ENCODE peak calls at places on chromosomes 1 and 21, in seven cellular contexts. H is sciatic nerve; O is stimulated activated CD4-positive, alpha-beta T cell treated with anti-CD3 and anti-CD28 coated beads, Interleukin-1b, Interleukin-23, amount 100 ng/mL, for 24 hours; X is GM04504; Z is ACHN; U is activated T-cell treated with anti-CD3 and anti-CD28 coated beads for 1 hour; R is globus pallidus. C is an unnamed sample.

GRCh38 chr1:206590025-206590834 is 22.0 kb downstream of the EIF2D start:
- DNase-seq in U (no peak), Z (no peak), X (no peak), H (no peak), O (no peak), R (no peak), C (no peak)

GRCh38 chr1:36359383-36359782 is 26.3 kb downstream of the STK40 start:
- DNase-seq in H (no peak), Z (no peak), X (no peak), R (no peak), O (no peak), U (no peak), C (no peak)

GRCh38 chr1:31699341-31699891 is 4.4 kb downstream of the COL16A1 start:
- DNase-seq in H (no peak), U (no peak), X (no peak), Z (no peak), R (no peak), O (no peak), C (no peak)

GRCh38 chr1:192958871-192959270 is 100.3 kb downstream of the UCHL5 start:
- DNase-seq in Z (no peak), H (no peak), X (no peak), O (no peak), U (no peak), R (no peak), C (no peak)

GRCh38 chr1:15680131-15680530 is 4.0 kb upstream of the PLEKHM2 start:
- DNase-seq in U (no peak), Z (peak), O (no peak), R (no peak), H (no peak), X (peak), C (no peak)

GRCh38 chr1:33439662-33440061 is 8.8 kb upstream of the PHC2 start:
- DNase-seq in X (no peak), O (no peak), H (no peak), R (no peak), U (no peak), Z (no peak), C (no peak)

GRCh38 chr21:42286416-42286815 is 28.8 kb downstream of the TFF3 start:
- DNase-seq in O (no peak), U (no peak), X (no peak), Z (no peak), H (no peak), R (no peak), C (no peak)

GRCh38 chr1:104923075-104923474 is 1173.4 kb downstream of the AMY1C start:
- DNase-seq in O (no peak), R (no peak), H (no peak), Z (no peak), X (no peak), U (no peak), C (no peak)

GRCh38 chr1:43293896-43294760 is 6.7 kb upstream of the TIE1 start:
- DNase-seq in R (peak), H (no peak), X (peak), U (no peak), O (no peak), Z (no peak), C (no peak)

GRCh38 chr1:214440219-214440965 is 111.0 kb downstream of the PTPN14 start:
- DNase-seq in U (no peak), H (no peak), R (no peak), X (no peak), Z (no peak), O (no peak), C (no peak)

GRCh38 chr1:98196012-98196411 is 275.2 kb upstream of the DPYD start:
- DNase-seq in R (no peak), H (no peak), O (no peak), X (no peak), Z (no peak), U (no peak), C (no peak)

C was measured in foreskin melanocyte.